ENCODE peak calls at places on chromosome 1, in seven cellular contexts. N, X, C, G, Y, T and O are unnamed samples.

GRCh38 chr1:95604784-95605183 is 370.8 kb downstream of the RWDD3 start:
- DNase-seq in C (no peak), N (no peak), X (no peak), T (no peak), G (no peak), Y (no peak), O (no peak)

GRCh38 chr1:219433471-219434131 is 179.3 kb downstream of the ZC3H11B start:
- DNase-seq in C (no peak), Y (no peak), N (no peak), X (no peak), G (no peak), T (no peak), O (no peak)

GRCh38 chr1:225897595-225898514 is 8.9 kb upstream of the LEFTY1 start:
- DNase-seq in Y (no peak), G (no peak), N (peak), X (no peak), T (no peak), C (no peak), O (no peak)

GRCh38 chr1:206687251-206687914 is 2.7 kb downstream of the MAPKAPK2 start:
- DNase-seq in T (no peak), N (no peak), X (no peak), Y (no peak), G (no peak), C (no peak), O (no peak)

GRCh38 chr1:173122344-173122880 is 71.7 kb upstream of the TNFSF18 start:
- DNase-seq in T (no peak), X (no peak), C (no peak), G (peak), N (no peak), Y (no peak), O (no peak)

GRCh38 chr1:234891427-234891826 is 237.2 kb downstream of the TOMM20 start:
- DNase-seq in X (no peak), C (no peak), Y (no peak), N (no peak), G (no peak), T (no peak), O (no peak)

GRCh38 chr1:161300478-161300877 is 9.3 kb downstream of the MPZ start:
- DNase-seq in T (no peak), N (no peak), C (no peak), X (no peak), Y (no peak), G (no peak), O (no peak)

GRCh38 chr1:35640380-35641232 is 720 bp downstream of the PSMB2 start:
- DNase-seq in X (no peak), T (no peak), C (no peak), N (no peak), G (no peak), Y (no peak), O (no peak)

GRCh38 chr1:115238336-115239147 is 99.5 kb downstream of the NGF start:
- DNase-seq in T (peak), Y (no peak), X (no peak), N (no peak), C (no peak), G (no peak), O (no peak)

GRCh38 chr1:168291222-168291824 is 10.6 kb downstream of the TBX19 start:
- DNase-seq in G (no peak), Y (no peak), N (no peak), C (no peak), X (no peak), T (no peak), O (no peak)

GRCh38 chr1:244271909-244272308 is 179.8 kb downstream of the ADSS2 start:
- DNase-seq in Y (no peak), N (no peak), T (peak), G (no peak), X (no peak), C (no peak), O (no peak)

GRCh38 chr1:164624393-164624792 is 65.4 kb downstream of the PBX1 start:
- DNase-seq in N (no peak), T (no peak), C (no peak), G (no peak), Y (no peak), X (no peak), O (no peak)

GRCh38 chr1:233904979-233905415 is 521 bp downstream of the SLC35F3 start:
- DNase-seq in X (no peak), Y (peak), C (no peak), T (peak), N (no peak), G (peak), O (no peak)

GRCh38 chr1:187045371-187045770 is 216.6 kb downstream of the PLA2G4A start:
- DNase-seq in X (no peak), N (no peak), C (no peak), T (peak), G (no peak), Y (no peak), O (no peak)

GRCh38 chr1:209021622-209022021 is 561.9 kb upstream of the CAMK1G start:
- DNase-seq in C (no peak), G (no peak), N (no peak), Y (no peak), T (no peak), X (no peak), O (no peak)

GRCh38 chr1:73065585-73065984 is 783.2 kb upstream of the NEGR1 start:
- DNase-seq in T (peak), C (no peak), X (no peak), N (no peak), G (no peak), Y (peak), O (no peak)

GRCh38 chr1:35264861-35265260 is 3.6 kb upstream of the ZMYM4 start:
- DNase-seq in G (no peak), X (no peak), Y (peak), T (no peak), N (peak), C (no peak), O (peak)

GRCh38 chr1:248618119-248618518 is 16.8 kb downstream of the OR2T11 start:
- DNase-seq in X (no peak), C (no peak), Y (no peak), T (no peak), N (no peak), G (no peak), O (no peak)

GRCh38 chr1:172990598-172991215 is 60.0 kb downstream of the TNFSF18 start:
- DNase-seq in T (no peak), Y (no peak), G (no peak), N (no peak), C (no peak), X (no peak), O (peak)

GRCh38 chr1:183370399-183371058 is 47.7 kb downstream of the NMNAT2 start:
- DNase-seq in T (no peak), X (no peak), G (no peak), C (no peak), Y (no peak), N (peak), O (no peak)

GRCh38 chr1:206833131-206833530 is 32.3 kb upstream of the IL20 start:
- DNase-seq in N (no peak), T (no peak), Y (no peak), G (no peak), X (no peak), C (no peak), O (no peak)